ENCODE peak calls at places on chromosomes 12 and 14, in six cellular contexts. One of them, this sample, is unnamed.

GRCh38 chr14:98953544-98954346 is 318.3 kb downstream of the BCL11B start:
- DNase-seq in MV-4-11: peak
- DNase-seq in GM23248: peak
- DNase-seq in ovary: peak
- DNase-seq in upper lobe of right lung: no peak
- DNase-seq in DMS153: no peak
- DNase-seq in this sample: no peak

GRCh38 chr12:109840349-109841073 is 7.3 kb upstream of the TRPV4 start:
- DNase-seq in GM23248: peak
- DNase-seq in ovary: no peak
- DNase-seq in MV-4-11: no peak
- DNase-seq in DMS153: peak
- DNase-seq in upper lobe of right lung: no peak
- DNase-seq in this sample: peak

GRCh38 chr14:91143862-91144261 is 30.0 kb downstream of the DGLUCY start:
- DNase-seq in ovary: no peak
- DNase-seq in DMS153: no peak
- DNase-seq in GM23248: no peak
- DNase-seq in upper lobe of right lung: peak
- DNase-seq in MV-4-11: no peak
- DNase-seq in this sample: no peak

GRCh38 chr14:62138593-62138992 is 376.4 kb downstream of the SNAPC1 start:
- DNase-seq in GM23248: no peak
- DNase-seq in upper lobe of right lung: no peak
- DNase-seq in ovary: no peak
- DNase-seq in DMS153: no peak
- DNase-seq in MV-4-11: no peak
- DNase-seq in this sample: no peak

GRCh38 chr12:58509116-58509885 is 411.0 kb downstream of the LRIG3 start:
- DNase-seq in ovary: no peak
- DNase-seq in MV-4-11: no peak
- DNase-seq in DMS153: no peak
- DNase-seq in upper lobe of right lung: no peak
- DNase-seq in GM23248: peak
- DNase-seq in this sample: no peak

GRCh38 chr12:108637631-108638030 is 3.9 kb upstream of the SELPLG start:
- DNase-seq in ovary: no peak
- DNase-seq in GM23248: no peak
- DNase-seq in MV-4-11: no peak
- DNase-seq in DMS153: no peak
- DNase-seq in upper lobe of right lung: no peak
- DNase-seq in this sample: no peak

GRCh38 chr14:20346713-20347112 is 3.3 kb downstream of the PARP2 start:
- DNase-seq in MV-4-11: no peak
- DNase-seq in ovary: no peak
- DNase-seq in upper lobe of right lung: no peak
- DNase-seq in DMS153: no peak
- DNase-seq in GM23248: no peak
- DNase-seq in this sample: no peak

GRCh38 chr14:95185452-95186392 is 28.4 kb upstream of the DICER1 start:
- DNase-seq in ovary: peak
- DNase-seq in upper lobe of right lung: no peak
- DNase-seq in GM23248: peak
- DNase-seq in MV-4-11: peak
- DNase-seq in DMS153: no peak
- DNase-seq in this sample: peak

GRCh38 chr12:96886998-96887677 is 19.9 kb upstream of the NEDD1 start:
- DNase-seq in DMS153: no peak
- DNase-seq in ovary: peak
- DNase-seq in GM23248: no peak
- DNase-seq in MV-4-11: no peak
- DNase-seq in upper lobe of right lung: no peak
- DNase-seq in this sample: no peak

GRCh38 chr12:109582636-109583035 is 9.0 kb downstream of the MVK start:
- DNase-seq in GM23248: no peak
- DNase-seq in upper lobe of right lung: peak
- DNase-seq in DMS153: no peak
- DNase-seq in ovary: no peak
- DNase-seq in MV-4-11: no peak
- DNase-seq in this sample: peak

GRCh38 chr12:64404470-64405446 is 566 bp downstream of the XPOT start:
- DNase-seq in GM23248: peak
- DNase-seq in DMS153: peak
- DNase-seq in ovary: peak
- DNase-seq in upper lobe of right lung: peak
- DNase-seq in MV-4-11: peak
- DNase-seq in this sample: peak

GRCh38 chr12:65123435-65124063 is 2.4 kb upstream of the WIF1 start:
- DNase-seq in DMS153: peak
- DNase-seq in GM23248: peak
- DNase-seq in upper lobe of right lung: no peak
- DNase-seq in MV-4-11: peak
- DNase-seq in ovary: no peak
- DNase-seq in this sample: peak

GRCh38 chr12:50636505-50636904 is 127.4 kb upstream of the ATF1 start:
- DNase-seq in upper lobe of right lung: no peak
- DNase-seq in ovary: no peak
- DNase-seq in MV-4-11: no peak
- DNase-seq in DMS153: no peak
- DNase-seq in GM23248: no peak
- DNase-seq in this sample: no peak

GRCh38 chr12:28202374-28203130 is 12.3 kb downstream of the CCDC91 start:
- DNase-seq in ovary: no peak
- DNase-seq in MV-4-11: no peak
- DNase-seq in GM23248: no peak
- DNase-seq in DMS153: no peak
- DNase-seq in upper lobe of right lung: no peak
- DNase-seq in this sample: no peak

GRCh38 chr12:12788131-12788530 is 2.7 kb downstream of the APOLD1 start:
- DNase-seq in MV-4-11: no peak
- DNase-seq in GM23248: peak
- DNase-seq in DMS153: no peak
- DNase-seq in ovary: no peak
- DNase-seq in upper lobe of right lung: no peak
- DNase-seq in this sample: no peak

GRCh38 chr12:108090107-108090899 is 38.8 kb upstream of the WSCD2 start:
- DNase-seq in DMS153: no peak
- DNase-seq in upper lobe of right lung: no peak
- DNase-seq in MV-4-11: no peak
- DNase-seq in ovary: no peak
- DNase-seq in GM23248: no peak
- DNase-seq in this sample: no peak

GRCh38 chr12:32270818-32271710 is 128.3 kb upstream of the FGD4 start:
- DNase-seq in ovary: no peak
- DNase-seq in DMS153: no peak
- DNase-seq in GM23248: peak
- DNase-seq in upper lobe of right lung: no peak
- DNase-seq in MV-4-11: no peak
- DNase-seq in this sample: no peak

GRCh38 chr14:79037593-79037992 is 867.4 kb downstream of the NRXN3 start:
- DNase-seq in DMS153: no peak
- DNase-seq in upper lobe of right lung: no peak
- DNase-seq in MV-4-11: no peak
- DNase-seq in GM23248: no peak
- DNase-seq in ovary: no peak
- DNase-seq in this sample: no peak

GRCh38 chr12:26017484-26018211 is 59.2 kb downstream of the RASSF8 start:
- DNase-seq in GM23248: peak
- DNase-seq in ovary: no peak
- DNase-seq in MV-4-11: peak
- DNase-seq in upper lobe of right lung: no peak
- DNase-seq in DMS153: no peak
- DNase-seq in this sample: peak

GRCh38 chr12:66149702-66150398 is 19.3 kb upstream of the LLPH start:
- DNase-seq in ovary: no peak
- DNase-seq in GM23248: no peak
- DNase-seq in upper lobe of right lung: no peak
- DNase-seq in MV-4-11: peak
- DNase-seq in DMS153: no peak
- DNase-seq in this sample: no peak

GRCh38 chr12:44640831-44641230 is 235.3 kb downstream of the NELL2 start:
- DNase-seq in upper lobe of right lung: no peak
- DNase-seq in GM23248: no peak
- DNase-seq in DMS153: no peak
- DNase-seq in MV-4-11: no peak
- DNase-seq in ovary: no peak
- DNase-seq in this sample: no peak

GRCh38 chr12:58533652-58534051 is 386.7 kb downstream of the LRIG3 start:
- DNase-seq in GM23248: no peak
- DNase-seq in DMS153: no peak
- DNase-seq in upper lobe of right lung: no peak
- DNase-seq in ovary: no peak
- DNase-seq in MV-4-11: no peak
- DNase-seq in this sample: no peak

GRCh38 chr12:72074065-72074464 is 135.4 kb downstream of the TPH2 start:
- DNase-seq in GM23248: no peak
- DNase-seq in MV-4-11: no peak
- DNase-seq in ovary: no peak
- DNase-seq in DMS153: no peak
- DNase-seq in upper lobe of right lung: no peak
- DNase-seq in this sample: no peak

GRCh38 chr14:42513837-42514236 is 907.2 kb downstream of the LRFN5 start:
- DNase-seq in upper lobe of right lung: no peak
- DNase-seq in DMS153: no peak
- DNase-seq in MV-4-11: peak
- DNase-seq in ovary: no peak
- DNase-seq in GM23248: no peak
- DNase-seq in this sample: no peak

GRCh38 chr14:90596733-90597132 is 199.9 kb downstream of the CALM1 start:
- DNase-seq in MV-4-11: no peak
- DNase-seq in DMS153: no peak
- DNase-seq in upper lobe of right lung: no peak
- DNase-seq in GM23248: no peak
- DNase-seq in ovary: no peak
- DNase-seq in this sample: no peak

GRCh38 chr14:53842938-53843337 is 113.7 kb downstream of the BMP4 start:
- DNase-seq in GM23248: no peak
- DNase-seq in MV-4-11: no peak
- DNase-seq in DMS153: no peak
- DNase-seq in ovary: no peak
- DNase-seq in upper lobe of right lung: no peak
- DNase-seq in this sample: no peak

GRCh38 chr12:88726806-88727722 is 146.8 kb upstream of the KITLG start:
- DNase-seq in GM23248: peak
- DNase-seq in ovary: no peak
- DNase-seq in MV-4-11: no peak
- DNase-seq in upper lobe of right lung: no peak
- DNase-seq in DMS153: no peak
- DNase-seq in this sample: no peak

GRCh38 chr12:19131020-19131431 is 1.5 kb downstream of the PLEKHA5 start:
- DNase-seq in ovary: no peak
- DNase-seq in DMS153: no peak
- DNase-seq in GM23248: peak
- DNase-seq in MV-4-11: no peak
- DNase-seq in upper lobe of right lung: no peak
- DNase-seq in this sample: peak

GRCh38 chr12:67434653-67435375 is 165.7 kb downstream of the CAND1 start:
- DNase-seq in ovary: no peak
- DNase-seq in MV-4-11: no peak
- DNase-seq in DMS153: no peak
- DNase-seq in GM23248: peak
- DNase-seq in upper lobe of right lung: no peak
- DNase-seq in this sample: peak

GRCh38 chr12:63989301-63989845 is 144.9 kb downstream of the SRGAP1 start:
- DNase-seq in ovary: no peak
- DNase-seq in GM23248: peak
- DNase-seq in MV-4-11: no peak
- DNase-seq in DMS153: no peak
- DNase-seq in upper lobe of right lung: no peak
- DNase-seq in this sample: no peak

GRCh38 chr12:49273726-49274395 is 9.0 kb downstream of the TUBA1C start:
- DNase-seq in MV-4-11: no peak
- DNase-seq in upper lobe of right lung: peak
- DNase-seq in GM23248: no peak
- DNase-seq in ovary: no peak
- DNase-seq in DMS153: no peak
- DNase-seq in this sample: no peak

GRCh38 chr12:47816646-47817271 is 2.9 kb downstream of the HDAC7 start:
- DNase-seq in upper lobe of right lung: peak
- DNase-seq in GM23248: no peak
- DNase-seq in MV-4-11: no peak
- DNase-seq in DMS153: no peak
- DNase-seq in ovary: peak
- DNase-seq in this sample: no peak

GRCh38 chr12:28222081-28222700 is 31.9 kb downstream of the CCDC91 start:
- DNase-seq in upper lobe of right lung: no peak
- DNase-seq in DMS153: no peak
- DNase-seq in MV-4-11: peak
- DNase-seq in ovary: no peak
- DNase-seq in GM23248: no peak
- DNase-seq in this sample: no peak

GRCh38 chr14:57502581-57503254 is 9.1 kb upstream of the CCDC198 start:
- DNase-seq in GM23248: peak
- DNase-seq in ovary: peak
- DNase-seq in upper lobe of right lung: no peak
- DNase-seq in DMS153: no peak
- DNase-seq in MV-4-11: no peak
- DNase-seq in this sample: no peak

GRCh38 chr14:34052658-34053014 is 101.8 kb upstream of the EGLN3 start:
- DNase-seq in upper lobe of right lung: no peak
- DNase-seq in DMS153: no peak
- DNase-seq in ovary: no peak
- DNase-seq in MV-4-11: peak
- DNase-seq in GM23248: peak
- DNase-seq in this sample: peak

GRCh38 chr12:93851245-93851665 is 174.1 kb downstream of the CRADD start:
- DNase-seq in ovary: no peak
- DNase-seq in DMS153: peak
- DNase-seq in MV-4-11: peak
- DNase-seq in upper lobe of right lung: no peak
- DNase-seq in GM23248: no peak
- DNase-seq in this sample: no peak

GRCh38 chr12:12442548-12443071 is 85.7 kb downstream of the BORCS5 start:
- DNase-seq in DMS153: no peak
- DNase-seq in ovary: no peak
- DNase-seq in GM23248: peak
- DNase-seq in upper lobe of right lung: no peak
- DNase-seq in MV-4-11: peak
- DNase-seq in this sample: peak

This sample was measured in myocyte.